ENCODE peak calls at places on chromosomes 3 and 15, in five cellular contexts. U, O, A, R and H are unnamed samples.
A peak's percentile ranks its signal among the peaks of the same experiment; 100 is the strongest.

GRCh38 chr3:188036375-188036985 is 117.5 kb upstream of the LPP start:
- DNase-seq in U (no peak), R (no peak), O (no peak), A (no peak), H (no peak)

GRCh38 chr3:124043023-124043422 is 51.1 kb upstream of the ROPN1 start:
- DNase-seq in U (no peak), O (no peak), A (no peak), R (no peak), H (no peak)

GRCh38 chr15:98809273-98809672 is 160.9 kb downstream of the IGF1R start:
- DNase-seq in U (no peak), R (no peak), O (no peak), A (no peak), H (no peak)

GRCh38 chr3:180036678-180037455 is at the start of gene PEX5L:
- DNase-seq in U (peak; percentile 53), O (peak; percentile 48), R (peak; percentile 93), A (peak; percentile 17), H (peak; percentile 4)

GRCh38 chr3:165883126-165883525 is 45.9 kb upstream of the BCHE start:
- DNase-seq in R (no peak), O (no peak), A (no peak), U (no peak), H (no peak)

GRCh38 chr15:33729648-33730047 is 238.6 kb upstream of the CHRM5 start:
- DNase-seq in A (no peak), R (no peak), U (no peak), O (no peak), H (no peak)

GRCh38 chr3:105676621-105677300 is 192.1 kb downstream of the CBLB start:
- DNase-seq in A (no peak), U (no peak), R (no peak), O (no peak), H (no peak)

GRCh38 chr15:73353734-73354133 is 15.0 kb downstream of the HCN4 start:
- DNase-seq in U (no peak), O (no peak), R (peak; percentile 60), A (no peak), H (no peak)

GRCh38 chr15:53716909-53717878 is 42.3 kb downstream of the WDR72 start:
- DNase-seq in R (no peak), U (no peak), O (no peak), A (no peak), H (no peak)

GRCh38 chr3:167929937-167930336 is 165.8 kb downstream of the GOLIM4 start:
- DNase-seq in O (no peak), R (no peak), A (no peak), U (no peak), H (no peak)

GRCh38 chr3:16102187-16102561 is 72.3 kb upstream of the GALNT15 start:
- DNase-seq in A (no peak), U (no peak), R (no peak), O (no peak), H (no peak)

GRCh38 chr3:46372492-46373359 is 2.0 kb downstream of the CCR5 start:
- DNase-seq in A (peak; percentile 63), O (no peak), R (no peak), U (no peak), H (peak; percentile 43)

GRCh38 chr3:12042638-12043037 is 38.5 kb downstream of the SYN2 start:
- DNase-seq in O (no peak), A (no peak), R (peak; percentile 19), U (no peak), H (no peak)

GRCh38 chr3:45214061-45214680 is 11.9 kb downstream of the TMEM158 start:
- DNase-seq in A (no peak), R (no peak), O (no peak), U (no peak), H (no peak)